ENCODE peak calls at places on chromosome 3, in seven cellular contexts. I is NCI-H1436, Z is GM20000, G is amniotic epithelial cell, A is NCI-H460, W is HTR-8/SVneo, B is GM10248. R is an unnamed sample.
A peak's percentile ranks its signal among the peaks of the same experiment; 100 is the strongest.

GRCh38 chr3:15215996-15216395 is 9.9 kb downstream of the CAPN7 start:
- DNase-seq in I (no peak), Z (no peak), G (no peak), A (no peak), W (no peak), B (no peak), R (no peak)

GRCh38 chr3:16142350-16143050 is 32.0 kb upstream of the GALNT15 start:
- DNase-seq in I (no peak), Z (no peak), G (no peak), A (no peak), W (no peak), B (no peak), R (no peak)

GRCh38 chr3:12719541-12719940 is 39.5 kb downstream of the TMEM40 start:
- DNase-seq in I (no peak), Z (no peak), G (no peak), A (no peak), W (no peak), B (no peak), R (no peak)

GRCh38 chr3:127064391-127065137 is 81.6 kb downstream of the PLXNA1 start:
- DNase-seq in I (no peak), Z (no peak), G (no peak), A (no peak), W (peak; percentile 56), B (no peak), R (no peak)

GRCh38 chr3:59192473-59192872 is 142.6 kb upstream of the CFAP20DC start:
- DNase-seq in I (no peak), Z (no peak), G (peak; percentile 44), A (no peak), W (peak; percentile 3), B (no peak), R (no peak)

GRCh38 chr3:66410976-66411375 is 89.8 kb downstream of the LRIG1 start:
- DNase-seq in I (no peak), Z (no peak), G (no peak), A (no peak), W (no peak), B (no peak), R (no peak)

GRCh38 chr3:66023254-66023653 is 15.5 kb downstream of the MAGI1 start:
- DNase-seq in I (no peak), Z (no peak), G (no peak), A (no peak), W (no peak), B (no peak), R (no peak)

GRCh38 chr3:124057453-124057852 is 65.5 kb upstream of the ROPN1 start:
- DNase-seq in I (no peak), Z (no peak), G (no peak), A (no peak), W (no peak), B (no peak), R (no peak)

GRCh38 chr3:184719709-184720108 is 7.8 kb upstream of the MAGEF1 start:
- DNase-seq in I (no peak), Z (no peak), G (no peak), A (no peak), W (no peak), B (no peak), R (no peak)

GRCh38 chr3:75224419-75224818 is 439.7 kb upstream of the FRG2C start:
- DNase-seq in I (no peak), Z (no peak), G (no peak), A (no peak), W (no peak), B (no peak), R (no peak)

GRCh38 chr3:52237659-52238172 is 1.2 kb downstream of the TWF2 start:
- DNase-seq in I (no peak), Z (no peak), G (peak; percentile 84), A (peak; percentile 33), W (peak; percentile 89), B (no peak), R (peak; percentile 12)

GRCh38 chr3:115085197-115085865 is 61.8 kb downstream of the ZBTB20 start:
- DNase-seq in I (no peak), Z (no peak), G (no peak), A (no peak), W (no peak), B (no peak), R (no peak)

GRCh38 chr3:167876603-167877325 is 141.2 kb downstream of the SERPINI1 start:
- DNase-seq in I (no peak), Z (no peak), G (peak; percentile 88), A (no peak), W (peak; percentile 6), B (no peak), R (no peak)

GRCh38 chr3:178384302-178384939 is 151.8 kb upstream of the KCNMB2 start:
- DNase-seq in I (no peak), Z (no peak), G (peak; percentile 26), A (no peak), W (no peak), B (no peak), R (no peak)

GRCh38 chr3:128497305-128498126 is 4.5 kb upstream of the GATA2 start:
- DNase-seq in I (peak; percentile 81), Z (peak; percentile 85), G (no peak), A (no peak), W (no peak), B (peak; percentile 76), R (peak; percentile 66)

GRCh38 chr3:113695426-113695817 is 1.0 kb downstream of the USF3 start:
- DNase-seq in I (no peak), Z (peak; percentile 7), G (no peak), A (no peak), W (peak; percentile 35), B (no peak), R (no peak)

GRCh38 chr3:181264491-181264890 is 275.0 kb upstream of the DNAJC19 start:
- DNase-seq in I (no peak), Z (no peak), G (no peak), A (no peak), W (no peak), B (no peak), R (peak; percentile 11)

GRCh38 chr3:52777959-52778805 is 783 bp downstream of the ITIH1 start:
- DNase-seq in I (no peak), Z (no peak), G (no peak), A (no peak), W (no peak), B (no peak), R (no peak)

GRCh38 chr3:138389144-138389601 is 40.8 kb downstream of the MRAS start:
- DNase-seq in I (no peak), Z (no peak), G (no peak), A (no peak), W (no peak), B (no peak), R (no peak)

GRCh38 chr3:8964436-8965370 is 1.4 kb upstream of the RAD18 start:
- DNase-seq in I (no peak), Z (no peak), G (peak; percentile 65), A (no peak), W (peak; percentile 81), B (no peak), R (no peak)

GRCh38 chr3:99868438-99868723 is 50.7 kb downstream of the CMSS1 start:
- DNase-seq in I (peak; percentile 11), Z (no peak), G (no peak), A (no peak), W (no peak), B (no peak), R (no peak)

GRCh38 chr3:61989681-61990080 is 383.7 kb downstream of the FEZF2 start:
- DNase-seq in I (no peak), Z (no peak), G (no peak), A (no peak), W (no peak), B (no peak), R (no peak)

GRCh38 chr3:140791368-140791767 is 113.5 kb downstream of the TRIM42 start:
- DNase-seq in I (no peak), Z (no peak), G (no peak), A (no peak), W (no peak), B (no peak), R (no peak)

GRCh38 chr3:99901200-99901926 is 83.7 kb downstream of the CMSS1 start:
- DNase-seq in I (peak; percentile 54), Z (no peak), G (peak; percentile 86), A (peak; percentile 27), W (peak; percentile 54), B (no peak), R (no peak)

GRCh38 chr3:150365132-150365604 is 42.9 kb upstream of the TSC22D2 start:
- DNase-seq in I (no peak), Z (no peak), G (peak; percentile 68), A (no peak), W (no peak), B (no peak), R (no peak)

GRCh38 chr3:144287001-144287400 is 315.4 kb downstream of the DIPK2A start:
- DNase-seq in I (no peak), Z (no peak), G (no peak), A (no peak), W (no peak), B (no peak), R (no peak)

GRCh38 chr3:37862712-37863551 is 1.3 kb downstream of the CTDSPL start:
- DNase-seq in I (no peak), Z (peak; percentile 11), G (peak; percentile 75), A (no peak), W (no peak), B (no peak), R (no peak)

GRCh38 chr3:173128633-173129032 is 12.4 kb downstream of the SPATA16 start:
- DNase-seq in I (no peak), Z (no peak), G (no peak), A (no peak), W (no peak), B (no peak), R (no peak)

GRCh38 chr3:43723121-43723734 is 32.5 kb downstream of the ABHD5 start:
- DNase-seq in I (no peak), Z (no peak), G (peak; percentile 83), A (no peak), W (no peak), B (no peak), R (no peak)

GRCh38 chr3:34258271-34259015 is 460.0 kb downstream of the PDCD6IP start:
- DNase-seq in I (no peak), Z (no peak), G (no peak), A (no peak), W (no peak), B (no peak), R (no peak)

GRCh38 chr3:54132685-54133084 is 10.3 kb downstream of the CACNA2D3 start:
- DNase-seq in I (no peak), Z (no peak), G (no peak), A (no peak), W (no peak), B (no peak), R (no peak)

GRCh38 chr3:179958759-179959158 is 78.0 kb downstream of the PEX5L start:
- DNase-seq in I (no peak), Z (no peak), G (no peak), A (no peak), W (no peak), B (no peak), R (no peak)

GRCh38 chr3:77096966-77097890 is 57.3 kb downstream of the ROBO2 start:
- DNase-seq in I (no peak), Z (no peak), G (no peak), A (no peak), W (no peak), B (no peak), R (no peak)

GRCh38 chr3:64878372-64878771 is 190.6 kb upstream of the ADAMTS9 start:
- DNase-seq in I (no peak), Z (no peak), G (peak; percentile 86), A (no peak), W (no peak), B (no peak), R (no peak)

GRCh38 chr3:165854696-165855095 is 17.5 kb upstream of the BCHE start:
- DNase-seq in I (peak; percentile 12), Z (peak; percentile 16), G (peak; percentile 53), A (no peak), W (no peak), B (peak; percentile 14), R (no peak)

GRCh38 chr3:170356596-170357175 is 829 bp upstream of the SKIL start:
- DNase-seq in I (peak; percentile 82), Z (peak; percentile 91), G (peak; percentile 90), A (peak; percentile 71), W (peak; percentile 84), B (peak; percentile 84), R (peak; percentile 72)

GRCh38 chr3:89586256-89586655 is 478.8 kb downstream of the EPHA3 start:
- DNase-seq in I (no peak), Z (no peak), G (no peak), A (no peak), W (no peak), B (no peak), R (no peak)

R was measured in stimulated activated naive CD8-positive, alpha-beta T cell treated with anti-CD3 and anti-CD28 coated beads, Interleukin-15, amount 100 ng/mL, for 72 hours.